ENCODE peak calls at places on chromosomes 7 and 10, in four cellular contexts. One of them, this sample, is unnamed.
A peak's percentile ranks its signal among the peaks of the same experiment; 100 is the strongest.

GRCh38 chr7:30446266-30446665 is 32.3 kb downstream of the NOD1 start:
- DNase-seq in K562: no peak
- DNase-seq in Panc1: no peak
- DNase-seq in HepG2: no peak
- DNase-seq in this sample: no peak

GRCh38 chr10:71512794-71513379 is 116.2 kb downstream of the CDH23 start:
- DNase-seq in Panc1: no peak
- DNase-seq in HepG2: peak; percentile 33
- DNase-seq in K562: no peak
- DNase-seq in this sample: peak; percentile 6

GRCh38 chr10:58570307-58570723 is 57.6 kb downstream of the BICC1 start:
- DNase-seq in Panc1: no peak
- DNase-seq in K562: no peak
- DNase-seq in HepG2: no peak
- DNase-seq in this sample: no peak

GRCh38 chr7:46527360-46527759 is 606.3 kb upstream of the IGFBP3 start:
- DNase-seq in Panc1: no peak
- DNase-seq in K562: no peak
- DNase-seq in HepG2: no peak
- DNase-seq in this sample: no peak

GRCh38 chr7:27210441-27211083 is 10.7 kb upstream of the HOXA13 start:
- DNase-seq in HepG2: no peak
- DNase-seq in K562: peak; percentile 61
- DNase-seq in Panc1: no peak
- DNase-seq in this sample: no peak

GRCh38 chr10:67662415-67662814 is 33.6 kb downstream of the CTNNA3 start:
- DNase-seq in K562: no peak
- DNase-seq in HepG2: no peak
- DNase-seq in Panc1: no peak
- DNase-seq in this sample: no peak

GRCh38 chr10:49273082-49273465 is 25.9 kb upstream of the C10orf71 start:
- DNase-seq in K562: no peak
- DNase-seq in HepG2: no peak
- DNase-seq in Panc1: no peak
- DNase-seq in this sample: no peak

GRCh38 chr10:83078160-83078559 is 1061.1 kb upstream of the GHITM start:
- DNase-seq in K562: no peak
- DNase-seq in HepG2: no peak
- DNase-seq in Panc1: no peak
- DNase-seq in this sample: no peak

GRCh38 chr10:13099144-13099665 is 758 bp upstream of the OPTN start:
- DNase-seq in Panc1: no peak
- DNase-seq in HepG2: peak; percentile 38
- DNase-seq in K562: peak; percentile 58
- DNase-seq in this sample: peak; percentile 54

GRCh38 chr7:117750612-117751563 is 122.4 kb downstream of the CTTNBP2 start:
- DNase-seq in HepG2: peak; percentile 5
- DNase-seq in K562: peak; percentile 36
- DNase-seq in Panc1: no peak
- DNase-seq in this sample: no peak

GRCh38 chr7:27128776-27129728 is 1.5 kb downstream of the HOXA4 start:
- DNase-seq in K562: no peak
- DNase-seq in Panc1: no peak
- DNase-seq in HepG2: no peak
- DNase-seq in this sample: no peak

GRCh38 chr10:113532724-113533123 is 20.1 kb upstream of the HABP2 start:
- DNase-seq in HepG2: no peak
- DNase-seq in K562: no peak
- DNase-seq in Panc1: no peak
- DNase-seq in this sample: no peak

GRCh38 chr7:93031795-93032194 is 86.0 kb downstream of the SAMD9 start:
- DNase-seq in Panc1: no peak
- DNase-seq in HepG2: no peak
- DNase-seq in K562: no peak
- DNase-seq in this sample: no peak

GRCh38 chr7:139706837-139707236 is 71.0 kb downstream of the HIPK2 start:
- DNase-seq in K562: no peak
- DNase-seq in Panc1: no peak
- DNase-seq in HepG2: no peak
- DNase-seq in this sample: no peak

GRCh38 chr10:62584216-62584615 is 210.0 kb downstream of the ZNF365 start:
- DNase-seq in Panc1: no peak
- DNase-seq in K562: no peak
- DNase-seq in HepG2: no peak
- DNase-seq in this sample: no peak

GRCh38 chr7:106265133-106265532 is 19.6 kb downstream of the NAMPT start:
- DNase-seq in Panc1: no peak
- DNase-seq in HepG2: no peak
- DNase-seq in K562: no peak
- DNase-seq in this sample: no peak

GRCh38 chr10:71213127-71213616 is 802 bp downstream of the UNC5B start:
- DNase-seq in Panc1: no peak
- DNase-seq in K562: peak; percentile 19
- DNase-seq in HepG2: no peak
- DNase-seq in this sample: peak; percentile 36

GRCh38 chr7:155356323-155357105 is 58.8 kb downstream of the INSIG1 start:
- DNase-seq in HepG2: peak; percentile 7
- DNase-seq in Panc1: no peak
- DNase-seq in K562: peak; percentile 52
- DNase-seq in this sample: peak; percentile 31

GRCh38 chr10:49397036-49397999 is 1.4 kb upstream of the DRGX start:
- DNase-seq in HepG2: no peak
- DNase-seq in Panc1: no peak
- DNase-seq in K562: no peak
- DNase-seq in this sample: no peak

GRCh38 chr10:11437391-11438241 is 173.8 kb downstream of the USP6NL start:
- DNase-seq in Panc1: no peak
- DNase-seq in HepG2: no peak
- DNase-seq in K562: no peak
- DNase-seq in this sample: no peak

GRCh38 chr7:65438593-65438992 is 64.9 kb downstream of the ZNF92 start:
- DNase-seq in HepG2: no peak
- DNase-seq in K562: no peak
- DNase-seq in Panc1: no peak
- DNase-seq in this sample: peak; percentile 32

GRCh38 chr10:113680172-113681111 is 730 bp downstream of the CASP7 start:
- DNase-seq in HepG2: peak; percentile 24
- DNase-seq in K562: peak; percentile 6
- DNase-seq in Panc1: peak; percentile 25
- DNase-seq in this sample: no peak

DNA sequence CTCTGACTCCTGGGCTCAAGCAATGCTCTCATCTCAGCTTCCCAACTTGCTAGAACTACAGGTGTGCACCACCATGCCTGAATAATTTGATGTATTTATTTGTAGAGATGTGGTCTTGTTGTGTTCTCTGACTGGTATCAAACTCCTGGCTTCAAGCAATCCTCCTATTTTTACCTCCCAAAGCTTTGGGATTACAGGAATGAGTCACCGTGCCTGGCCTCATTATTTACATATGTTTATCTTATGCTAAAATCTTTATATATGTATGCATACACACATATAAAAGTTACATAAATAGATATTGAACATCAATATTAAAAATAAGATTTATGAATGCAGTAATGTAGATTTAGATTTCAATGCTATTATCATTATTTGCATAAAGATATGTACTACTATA is 1634.6 kb upstream of the LRRTM3 start:
- DNase-seq in Panc1: no peak
- DNase-seq in HepG2: no peak
- DNase-seq in K562: no peak
- DNase-seq in this sample: no peak
- H3K27ac ChIP-seq in Panc1: no peak overlapping the region
- H3K27ac ChIP-seq in HepG2: no peak overlapping the region
- H3K27ac ChIP-seq in K562: no peak overlapping the region
- H3K27ac ChIP-seq in this sample: no peak overlapping the region

GRCh38 chr10:42983595-42983990 is 93.3 kb upstream of the RET start:
- DNase-seq in HepG2: no peak
- DNase-seq in K562: no peak
- DNase-seq in Panc1: no peak
- DNase-seq in this sample: no peak
- TF ChIP-seq TCF7L2 in HepG2: no peak
- TF ChIP-seq TCF7L2 in K562: no peak
- TF ChIP-seq TCF7L2 in Panc1: no peak
- TF ChIP-seq TCF7L2 in this sample: no peak

DNA sequence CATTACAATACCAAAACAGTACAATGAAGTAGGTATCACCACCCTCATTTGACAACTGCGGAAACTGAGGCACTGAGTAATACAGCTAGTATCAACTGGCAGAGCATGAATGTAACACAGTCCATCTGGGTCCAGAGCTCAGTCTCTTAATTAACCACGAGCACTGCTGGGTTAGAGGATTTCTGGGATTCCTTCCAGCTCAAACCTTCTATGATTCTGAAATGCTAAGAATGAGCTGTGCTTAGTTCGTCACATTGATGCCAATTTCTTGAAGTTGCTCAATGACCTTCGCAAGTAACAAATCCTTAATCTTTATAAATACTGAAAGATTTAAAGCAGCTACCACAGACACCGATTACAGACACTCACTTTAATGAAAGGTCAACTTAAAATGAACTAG is 62.5 kb downstream of the SGMS1 start:
- DNase-seq in HepG2: no peak
- DNase-seq in K562: no peak
- DNase-seq in Panc1: no peak
- DNase-seq in this sample: no peak
- H3K27ac ChIP-seq in HepG2: peak overlapping the region; percentile 9
- H3K27ac ChIP-seq in K562: peak overlapping the region; percentile 3
- H3K27ac ChIP-seq in Panc1: peak overlapping the region; percentile 10
- H3K27ac ChIP-seq in this sample: no peak overlapping the region

GRCh38 chr7:82700739-82701138 is 257.2 kb upstream of the CACNA2D1 start:
- DNase-seq in HepG2: no peak
- DNase-seq in Panc1: no peak
- DNase-seq in K562: no peak
- DNase-seq in this sample: no peak

GRCh38 chr7:82704121-82704520 is 260.5 kb upstream of the CACNA2D1 start:
- DNase-seq in Panc1: no peak
- DNase-seq in HepG2: no peak
- DNase-seq in K562: no peak
- DNase-seq in this sample: no peak

GRCh38 chr7:82701941-82702340 is 258.4 kb upstream of the CACNA2D1 start:
- DNase-seq in Panc1: no peak
- DNase-seq in K562: no peak
- DNase-seq in HepG2: no peak
- DNase-seq in this sample: no peak

GRCh38 chr7:82705831-82706230 is 262.3 kb upstream of the CACNA2D1 start:
- DNase-seq in Panc1: no peak
- DNase-seq in HepG2: no peak
- DNase-seq in K562: no peak
- DNase-seq in this sample: no peak
- TF ChIP-seq TCF7L2 in Panc1: no peak
- TF ChIP-seq TCF7L2 in HepG2: no peak
- TF ChIP-seq TCF7L2 in K562: no peak
- TF ChIP-seq TCF7L2 in this sample: no peak

DNA sequence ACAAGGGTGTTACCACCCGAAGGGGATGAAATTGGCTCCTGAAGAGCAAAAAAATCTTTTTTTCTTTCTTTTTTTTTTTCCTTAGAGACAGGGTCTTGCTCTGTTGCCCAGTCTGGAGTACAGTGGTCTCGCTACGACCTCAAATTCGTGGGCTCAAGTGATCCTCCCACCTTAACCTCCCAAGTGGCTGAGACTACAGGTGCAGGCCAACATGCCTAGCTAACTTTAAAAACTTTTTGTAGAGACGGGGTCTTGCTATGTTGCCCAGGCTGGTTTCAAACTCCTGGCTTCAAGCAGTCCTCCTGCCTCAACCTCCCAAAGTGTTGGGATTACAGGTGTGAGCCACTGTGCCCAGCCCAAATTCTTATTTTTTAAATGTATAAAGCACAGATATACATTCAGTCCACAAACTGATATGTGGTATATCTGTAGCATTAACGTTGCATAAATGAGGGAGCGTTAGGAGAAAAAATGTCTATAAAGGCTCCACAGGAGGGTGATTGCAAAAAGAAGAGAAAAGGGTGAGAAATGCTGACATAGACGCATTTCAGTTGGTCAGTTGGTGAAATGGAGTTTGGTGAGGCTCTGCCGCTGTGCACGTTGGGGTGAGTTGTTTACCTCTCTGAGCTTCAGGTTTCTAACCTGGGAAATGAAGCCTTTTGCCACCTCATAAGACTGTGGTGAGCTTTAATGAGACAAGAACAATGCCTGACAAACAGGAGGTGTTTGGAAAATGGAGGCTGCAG is 100.7 kb upstream of the PODXL start:
- DNase-seq in Panc1: no peak
- DNase-seq in K562: no peak
- DNase-seq in HepG2: no peak
- DNase-seq in this sample: no peak
- H3K27ac ChIP-seq in Panc1: no peak overlapping the region
- H3K27ac ChIP-seq in K562: no peak overlapping the region
- H3K27ac ChIP-seq in HepG2: no peak overlapping the region
- H3K27ac ChIP-seq in this sample: no peak overlapping the region

DNA sequence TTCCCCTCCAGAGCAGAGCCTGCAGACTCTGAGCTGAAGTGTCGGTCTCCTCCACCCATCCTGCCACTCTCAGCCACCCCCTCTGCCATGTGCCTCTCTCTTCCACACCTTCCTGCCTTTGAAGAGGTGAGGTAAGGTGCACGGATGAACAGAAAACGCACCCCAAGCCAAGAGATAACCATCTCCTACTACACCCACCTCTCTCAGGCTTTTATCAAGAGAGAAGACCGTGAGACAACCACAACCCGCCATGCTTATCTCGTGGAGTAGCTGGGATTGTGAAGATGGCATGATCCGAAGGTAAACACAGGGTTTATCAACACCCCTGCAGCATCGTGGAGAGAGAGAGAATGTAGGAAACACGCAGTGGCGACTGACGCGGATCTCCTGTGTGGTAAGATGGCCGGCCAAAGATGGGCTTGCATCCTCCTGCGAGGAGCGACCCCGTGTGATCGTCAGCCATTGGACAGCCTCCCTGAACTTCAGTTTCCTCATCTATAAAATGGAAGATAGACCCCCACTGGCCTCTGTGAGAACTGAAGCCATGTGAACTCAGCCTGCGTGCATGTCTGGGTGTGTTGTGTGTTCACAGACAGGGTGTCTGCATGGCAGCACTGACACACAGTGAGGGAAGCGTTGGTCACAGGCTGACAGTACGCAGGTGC is 219.0 kb downstream of the DIP2C start:
- DNase-seq in K562: no peak
- DNase-seq in HepG2: no peak
- DNase-seq in Panc1: no peak
- DNase-seq in this sample: no peak
- TF ChIP-seq TCF7L2 in K562: no peak
- TF ChIP-seq TCF7L2 in HepG2: no peak
- TF ChIP-seq TCF7L2 in Panc1: no peak
- TF ChIP-seq TCF7L2 in this sample: no peak

DNA sequence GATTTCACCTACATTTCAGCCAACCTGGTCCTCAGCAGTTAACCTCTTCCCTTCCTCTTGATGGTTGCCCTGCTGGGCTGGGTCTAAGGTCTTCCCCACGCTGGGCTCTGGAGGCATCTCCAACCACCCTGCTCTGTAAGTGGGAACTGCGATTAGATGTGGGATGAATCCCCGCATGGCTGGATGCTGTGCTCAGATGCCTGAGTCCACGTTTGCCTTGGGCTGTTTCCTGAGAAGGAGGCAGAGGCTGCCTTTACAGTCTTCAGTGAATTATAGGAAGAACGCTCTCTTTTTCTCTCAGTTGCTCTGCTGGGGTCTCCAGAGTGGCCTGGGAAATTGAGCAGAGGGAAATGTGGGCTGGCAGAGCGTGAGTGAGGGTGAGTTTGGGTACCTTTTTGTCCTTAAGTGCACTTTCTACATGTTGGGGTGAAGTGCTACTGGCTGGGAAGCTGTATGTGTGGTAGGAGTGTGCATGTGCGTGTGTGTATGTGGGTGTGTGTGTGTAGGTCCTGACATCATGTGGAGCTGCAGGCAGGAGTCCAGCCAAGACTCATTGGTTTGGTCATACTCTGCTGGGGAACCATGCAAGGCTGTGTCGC is 1.5 kb downstream of the GIMAP8 start:
- DNase-seq in K562: no peak
- DNase-seq in HepG2: no peak
- DNase-seq in Panc1: no peak
- DNase-seq in this sample: no peak
- H3K27ac ChIP-seq in K562: no peak overlapping the region
- H3K27ac ChIP-seq in HepG2: no peak overlapping the region
- H3K27ac ChIP-seq in Panc1: no peak overlapping the region
- H3K27ac ChIP-seq in this sample: no peak overlapping the region